ENCODE peak calls at places on chromosome 14, in ten cellular contexts. T is mammary epithelial cell, B is IMR-90, K is M059J, E is fibroblast of the aortic adventitia, A is T-helper 17 cell, M is cardiac fibroblast, W is AG09319, Z is RWPE1, H is GM12865. X is an unnamed sample.

GRCh38 chr14:102923201-102923919 is 897 bp downstream of the AMN start:
- DNase-seq in W (no peak), K (no peak), B (no peak), M (no peak), H (no peak), E (no peak), Z (no peak), T (no peak), A (no peak), X (no peak)

GRCh38 chr14:102898298-102898697 is 24.2 kb upstream of the AMN start:
- DNase-seq in A (no peak), H (no peak), M (no peak), W (no peak), K (no peak), E (no peak), B (no peak), Z (no peak), T (no peak), X (no peak)

GRCh38 chr14:77872152-77872551 is 72.2 kb downstream of the ADCK1 start:
- DNase-seq in H (no peak), T (no peak), W (no peak), K (no peak), E (no peak), A (no peak), B (no peak), M (no peak), Z (no peak), X (no peak)

GRCh38 chr14:92317511-92317910 is 5.5 kb upstream of the SLC24A4 start:
- DNase-seq in H (no peak), Z (no peak), E (peak; percentile 4), T (peak; percentile 37), B (peak; percentile 38), M (peak; percentile 46), W (no peak), A (no peak), K (no peak), X (no peak)

GRCh38 chr14:69335421-69335820 is 62.7 kb downstream of the ERH start:
- DNase-seq in A (no peak), E (peak; percentile 27), B (peak; percentile 33), H (no peak), T (peak; percentile 82), Z (no peak), M (no peak), K (peak; percentile 86), W (peak; percentile 18), X (no peak)

GRCh38 chr14:99186956-99187690 is 84.9 kb downstream of the BCL11B start:
- DNase-seq in H (no peak), W (no peak), Z (no peak), K (no peak), M (no peak), E (no peak), A (peak; percentile 7), T (no peak), B (no peak), X (no peak)

GRCh38 chr14:56660677-56661389 is 81.2 kb downstream of the TMEM260 start:
- DNase-seq in Z (no peak), B (no peak), A (no peak), M (no peak), H (no peak), E (no peak), T (no peak), K (no peak), W (no peak), X (no peak)

GRCh38 chr14:102231476-102232347 is 73.3 kb downstream of the MOK start:
- DNase-seq in B (no peak), A (no peak), K (no peak), T (no peak), W (no peak), E (no peak), M (no peak), Z (no peak), H (no peak), X (no peak)

GRCh38 chr14:104705340-104706047 is 16.1 kb downstream of the INF2 start:
- DNase-seq in Z (no peak), T (no peak), W (no peak), B (peak; percentile 19), A (no peak), H (no peak), E (no peak), M (no peak), K (no peak), X (no peak)

GRCh38 chr14:83975435-83976222 is 1554.3 kb upstream of the FLRT2 start:
- DNase-seq in B (peak; percentile 67), A (no peak), Z (no peak), T (no peak), E (peak; percentile 1), H (no peak), K (no peak), W (peak; percentile 79), M (no peak), X (peak; percentile 96)

GRCh38 chr14:55146425-55146824 is 17.4 kb downstream of the LGALS3 start:
- DNase-seq in H (no peak), Z (no peak), T (no peak), W (no peak), E (no peak), A (no peak), M (no peak), B (no peak), K (no peak), X (no peak)

GRCh38 chr14:53925201-53925766 is 31.3 kb downstream of the BMP4 start:
- DNase-seq in A (no peak), M (no peak), T (no peak), E (peak; percentile 52), W (peak; percentile 75), H (no peak), B (no peak), K (no peak), Z (no peak), X (no peak)

GRCh38 chr14:75013290-75013689 is 10.6 kb downstream of the EIF2B2 start:
- DNase-seq in B (no peak), T (no peak), K (no peak), A (no peak), H (no peak), W (no peak), E (peak; percentile 52), Z (no peak), M (no peak), X (no peak)

GRCh38 chr14:55417955-55418354 is 6.3 kb upstream of the ATG14 start:
- DNase-seq in E (no peak), W (no peak), Z (no peak), K (no peak), M (no peak), A (no peak), T (no peak), B (no peak), H (no peak), X (no peak)

GRCh38 chr14:66009104-66009503 is 477.1 kb upstream of the CCDC196 start:
- DNase-seq in W (peak; percentile 28), B (peak; percentile 12), E (peak; percentile 99), H (no peak), M (peak; percentile 71), T (peak; percentile 57), Z (peak; percentile 54), A (no peak), K (no peak), X (no peak)

GRCh38 chr14:35985504-35986218 is 159.5 kb downstream of the BRMS1L start:
- DNase-seq in A (no peak), B (no peak), K (no peak), E (no peak), H (peak; percentile 37), M (no peak), Z (no peak), W (no peak), T (no peak), X (peak; percentile 23)

GRCh38 chr14:90760591-90761316 is 55.5 kb downstream of the TTC7B start:
- DNase-seq in B (peak; percentile 33), Z (no peak), W (no peak), T (peak; percentile 5), E (peak; percentile 35), M (peak; percentile 64), K (peak; percentile 32), A (no peak), H (no peak), X (no peak)

GRCh38 chr14:71586131-71586893 is 345.9 kb upstream of the RGS6 start:
- DNase-seq in T (peak; percentile 16), A (no peak), Z (no peak), B (peak; percentile 59), E (peak; percentile 79), H (no peak), K (peak; percentile 65), W (peak; percentile 27), M (peak; percentile 63), X (no peak)

GRCh38 chr14:100980823-100981222 is 77.3 kb upstream of the RTL1 start:
- DNase-seq in W (no peak), M (no peak), A (no peak), Z (no peak), B (no peak), T (no peak), K (no peak), H (no peak), E (no peak), X (no peak)

GRCh38 chr14:77738559-77739250 is 22.3 kb downstream of the SNW1 start:
- DNase-seq in A (no peak), K (peak; percentile 81), H (peak; percentile 71), M (peak; percentile 84), E (peak; percentile 73), W (no peak), T (no peak), Z (no peak), B (peak; percentile 45), X (no peak)

GRCh38 chr14:25042362-25043299 is 7.3 kb downstream of the STXBP6 start:
- DNase-seq in K (peak; percentile 3), E (peak; percentile 73), B (peak; percentile 68), A (no peak), M (peak; percentile 62), W (no peak), T (no peak), H (no peak), Z (no peak), X (no peak)

GRCh38 chr14:89479802-89480201 is 62.8 kb upstream of the FOXN3 start:
- DNase-seq in K (peak; percentile 24), E (no peak), Z (peak; percentile 66), M (peak; percentile 72), T (peak; percentile 63), A (no peak), B (peak; percentile 45), W (no peak), H (no peak), X (no peak)

GRCh38 chr14:57273236-57273635 is 4.5 kb downstream of the AP5M1 start:
- DNase-seq in B (no peak), H (no peak), E (no peak), A (no peak), K (no peak), W (no peak), Z (no peak), M (no peak), T (no peak), X (no peak)